ENCODE peak calls at places on chromosome 5, in five cellular contexts. One of them, this sample, is unnamed.

GRCh38 chr5:179180921-179181645 is 120.9 kb downstream of the ZNF354C start:
- DNase-seq in astrocyte of the spinal cord: no peak
- DNase-seq in activated T-cell treated with anti-CD3 and anti-CD28 coated beads, Interleukin-2, amount 50 U/mL, for 48 hours: no peak
- DNase-seq in stimulated activated CD4-positive, alpha-beta T cell treated with anti-CD3 and anti-CD28 coated beads, Interleukin-15, amount 100 ng/mL, for 1 hour: no peak
- DNase-seq in anterior cingulate cortex: no peak
- DNase-seq in this sample: no peak

GRCh38 chr5:174510771-174511453 is 213.5 kb upstream of the MSX2 start:
- DNase-seq in anterior cingulate cortex: no peak
- DNase-seq in activated T-cell treated with anti-CD3 and anti-CD28 coated beads, Interleukin-2, amount 50 U/mL, for 48 hours: no peak
- DNase-seq in stimulated activated CD4-positive, alpha-beta T cell treated with anti-CD3 and anti-CD28 coated beads, Interleukin-15, amount 100 ng/mL, for 1 hour: no peak
- DNase-seq in astrocyte of the spinal cord: no peak
- DNase-seq in this sample: no peak

GRCh38 chr5:155481182-155481581 is 467.6 kb downstream of the KIF4B start:
- DNase-seq in stimulated activated CD4-positive, alpha-beta T cell treated with anti-CD3 and anti-CD28 coated beads, Interleukin-15, amount 100 ng/mL, for 1 hour: no peak
- DNase-seq in astrocyte of the spinal cord: no peak
- DNase-seq in activated T-cell treated with anti-CD3 and anti-CD28 coated beads, Interleukin-2, amount 50 U/mL, for 48 hours: no peak
- DNase-seq in anterior cingulate cortex: no peak
- DNase-seq in this sample: no peak

GRCh38 chr5:18281947-18282557 is 647.8 kb downstream of the TAF11L14 start:
- DNase-seq in stimulated activated CD4-positive, alpha-beta T cell treated with anti-CD3 and anti-CD28 coated beads, Interleukin-15, amount 100 ng/mL, for 1 hour: no peak
- DNase-seq in astrocyte of the spinal cord: peak; percentile 65
- DNase-seq in activated T-cell treated with anti-CD3 and anti-CD28 coated beads, Interleukin-2, amount 50 U/mL, for 48 hours: no peak
- DNase-seq in anterior cingulate cortex: no peak
- DNase-seq in this sample: no peak

GRCh38 chr5:131204964-131205363 is 34.2 kb downstream of the LYRM7 start:
- DNase-seq in anterior cingulate cortex: no peak
- DNase-seq in astrocyte of the spinal cord: no peak
- DNase-seq in activated T-cell treated with anti-CD3 and anti-CD28 coated beads, Interleukin-2, amount 50 U/mL, for 48 hours: no peak
- DNase-seq in stimulated activated CD4-positive, alpha-beta T cell treated with anti-CD3 and anti-CD28 coated beads, Interleukin-15, amount 100 ng/mL, for 1 hour: no peak
- DNase-seq in this sample: no peak

GRCh38 chr5:124527220-124527991 is 219.0 kb downstream of the ZNF608 start:
- DNase-seq in stimulated activated CD4-positive, alpha-beta T cell treated with anti-CD3 and anti-CD28 coated beads, Interleukin-15, amount 100 ng/mL, for 1 hour: no peak
- DNase-seq in anterior cingulate cortex: no peak
- DNase-seq in activated T-cell treated with anti-CD3 and anti-CD28 coated beads, Interleukin-2, amount 50 U/mL, for 48 hours: no peak
- DNase-seq in astrocyte of the spinal cord: peak; percentile 26
- DNase-seq in this sample: no peak

GRCh38 chr5:6359941-6360683 is 18.2 kb downstream of the MED10 start:
- DNase-seq in stimulated activated CD4-positive, alpha-beta T cell treated with anti-CD3 and anti-CD28 coated beads, Interleukin-15, amount 100 ng/mL, for 1 hour: no peak
- DNase-seq in activated T-cell treated with anti-CD3 and anti-CD28 coated beads, Interleukin-2, amount 50 U/mL, for 48 hours: no peak
- DNase-seq in astrocyte of the spinal cord: no peak
- DNase-seq in anterior cingulate cortex: no peak
- DNase-seq in this sample: peak; percentile 53

GRCh38 chr5:130324953-130325671 is 420.8 kb downstream of the CHSY3 start:
- DNase-seq in anterior cingulate cortex: no peak
- DNase-seq in activated T-cell treated with anti-CD3 and anti-CD28 coated beads, Interleukin-2, amount 50 U/mL, for 48 hours: no peak
- DNase-seq in astrocyte of the spinal cord: peak; percentile 22
- DNase-seq in stimulated activated CD4-positive, alpha-beta T cell treated with anti-CD3 and anti-CD28 coated beads, Interleukin-15, amount 100 ng/mL, for 1 hour: no peak
- DNase-seq in this sample: no peak

GRCh38 chr5:64923151-64923685 is 154.5 kb downstream of the CWC27 start:
- DNase-seq in astrocyte of the spinal cord: peak; percentile 51
- DNase-seq in stimulated activated CD4-positive, alpha-beta T cell treated with anti-CD3 and anti-CD28 coated beads, Interleukin-15, amount 100 ng/mL, for 1 hour: no peak
- DNase-seq in activated T-cell treated with anti-CD3 and anti-CD28 coated beads, Interleukin-2, amount 50 U/mL, for 48 hours: no peak
- DNase-seq in anterior cingulate cortex: no peak
- DNase-seq in this sample: no peak

GRCh38 chr5:112971285-112971684 is 5.3 kb upstream of the DCP2 start:
- DNase-seq in anterior cingulate cortex: no peak
- DNase-seq in activated T-cell treated with anti-CD3 and anti-CD28 coated beads, Interleukin-2, amount 50 U/mL, for 48 hours: no peak
- DNase-seq in stimulated activated CD4-positive, alpha-beta T cell treated with anti-CD3 and anti-CD28 coated beads, Interleukin-15, amount 100 ng/mL, for 1 hour: no peak
- DNase-seq in astrocyte of the spinal cord: no peak
- DNase-seq in this sample: no peak

GRCh38 chr5:96852769-96853168 is 23.5 kb upstream of the ERAP2 start:
- DNase-seq in anterior cingulate cortex: no peak
- DNase-seq in astrocyte of the spinal cord: peak; percentile 40
- DNase-seq in activated T-cell treated with anti-CD3 and anti-CD28 coated beads, Interleukin-2, amount 50 U/mL, for 48 hours: no peak
- DNase-seq in stimulated activated CD4-positive, alpha-beta T cell treated with anti-CD3 and anti-CD28 coated beads, Interleukin-15, amount 100 ng/mL, for 1 hour: no peak
- DNase-seq in this sample: no peak

GRCh38 chr5:74326571-74327338 is 313.8 kb downstream of the ENC1 start:
- DNase-seq in astrocyte of the spinal cord: peak; percentile 99
- DNase-seq in anterior cingulate cortex: no peak
- DNase-seq in activated T-cell treated with anti-CD3 and anti-CD28 coated beads, Interleukin-2, amount 50 U/mL, for 48 hours: peak; percentile 74
- DNase-seq in stimulated activated CD4-positive, alpha-beta T cell treated with anti-CD3 and anti-CD28 coated beads, Interleukin-15, amount 100 ng/mL, for 1 hour: no peak
- DNase-seq in this sample: no peak

GRCh38 chr5:36820900-36821299 is 55.7 kb upstream of the NIPBL start:
- DNase-seq in astrocyte of the spinal cord: no peak
- DNase-seq in stimulated activated CD4-positive, alpha-beta T cell treated with anti-CD3 and anti-CD28 coated beads, Interleukin-15, amount 100 ng/mL, for 1 hour: no peak
- DNase-seq in anterior cingulate cortex: no peak
- DNase-seq in activated T-cell treated with anti-CD3 and anti-CD28 coated beads, Interleukin-2, amount 50 U/mL, for 48 hours: no peak
- DNase-seq in this sample: no peak

GRCh38 chr5:59575648-59576290 is 317.8 kb downstream of the PDE4D start:
- DNase-seq in stimulated activated CD4-positive, alpha-beta T cell treated with anti-CD3 and anti-CD28 coated beads, Interleukin-15, amount 100 ng/mL, for 1 hour: no peak
- DNase-seq in anterior cingulate cortex: no peak
- DNase-seq in astrocyte of the spinal cord: no peak
- DNase-seq in activated T-cell treated with anti-CD3 and anti-CD28 coated beads, Interleukin-2, amount 50 U/mL, for 48 hours: no peak
- DNase-seq in this sample: no peak

GRCh38 chr5:62127098-62127736 is 178.8 kb upstream of the KIF2A start:
- DNase-seq in activated T-cell treated with anti-CD3 and anti-CD28 coated beads, Interleukin-2, amount 50 U/mL, for 48 hours: no peak
- DNase-seq in astrocyte of the spinal cord: no peak
- DNase-seq in anterior cingulate cortex: no peak
- DNase-seq in stimulated activated CD4-positive, alpha-beta T cell treated with anti-CD3 and anti-CD28 coated beads, Interleukin-15, amount 100 ng/mL, for 1 hour: no peak
- DNase-seq in this sample: no peak

GRCh38 chr5:142286111-142286510 is 38.7 kb downstream of the SPRY4 start:
- DNase-seq in anterior cingulate cortex: no peak
- DNase-seq in activated T-cell treated with anti-CD3 and anti-CD28 coated beads, Interleukin-2, amount 50 U/mL, for 48 hours: no peak
- DNase-seq in astrocyte of the spinal cord: no peak
- DNase-seq in stimulated activated CD4-positive, alpha-beta T cell treated with anti-CD3 and anti-CD28 coated beads, Interleukin-15, amount 100 ng/mL, for 1 hour: no peak
- DNase-seq in this sample: no peak

GRCh38 chr5:107108111-107108510 is 562.6 kb downstream of the EFNA5 start:
- DNase-seq in activated T-cell treated with anti-CD3 and anti-CD28 coated beads, Interleukin-2, amount 50 U/mL, for 48 hours: no peak
- DNase-seq in anterior cingulate cortex: no peak
- DNase-seq in astrocyte of the spinal cord: no peak
- DNase-seq in stimulated activated CD4-positive, alpha-beta T cell treated with anti-CD3 and anti-CD28 coated beads, Interleukin-15, amount 100 ng/mL, for 1 hour: no peak
- DNase-seq in this sample: no peak

GRCh38 chr5:146426853-146427618 is 20.1 kb upstream of the TCERG1 start:
- DNase-seq in anterior cingulate cortex: no peak
- DNase-seq in activated T-cell treated with anti-CD3 and anti-CD28 coated beads, Interleukin-2, amount 50 U/mL, for 48 hours: no peak
- DNase-seq in stimulated activated CD4-positive, alpha-beta T cell treated with anti-CD3 and anti-CD28 coated beads, Interleukin-15, amount 100 ng/mL, for 1 hour: no peak
- DNase-seq in astrocyte of the spinal cord: peak; percentile 50
- DNase-seq in this sample: no peak

GRCh38 chr5:73450672-73451217 is 2.2 kb upstream of the FOXD1 start:
- DNase-seq in astrocyte of the spinal cord: peak; percentile 51
- DNase-seq in anterior cingulate cortex: no peak
- DNase-seq in stimulated activated CD4-positive, alpha-beta T cell treated with anti-CD3 and anti-CD28 coated beads, Interleukin-15, amount 100 ng/mL, for 1 hour: no peak
- DNase-seq in activated T-cell treated with anti-CD3 and anti-CD28 coated beads, Interleukin-2, amount 50 U/mL, for 48 hours: no peak
- DNase-seq in this sample: no peak

GRCh38 chr5:93403529-93403928 is 177.5 kb downstream of the NR2F1-AS1 start:
- DNase-seq in astrocyte of the spinal cord: no peak
- DNase-seq in anterior cingulate cortex: no peak
- DNase-seq in activated T-cell treated with anti-CD3 and anti-CD28 coated beads, Interleukin-2, amount 50 U/mL, for 48 hours: no peak
- DNase-seq in stimulated activated CD4-positive, alpha-beta T cell treated with anti-CD3 and anti-CD28 coated beads, Interleukin-15, amount 100 ng/mL, for 1 hour: no peak
- DNase-seq in this sample: no peak

GRCh38 chr5:145967296-145967695 is 30.9 kb downstream of the SH3RF2 start:
- DNase-seq in activated T-cell treated with anti-CD3 and anti-CD28 coated beads, Interleukin-2, amount 50 U/mL, for 48 hours: no peak
- DNase-seq in stimulated activated CD4-positive, alpha-beta T cell treated with anti-CD3 and anti-CD28 coated beads, Interleukin-15, amount 100 ng/mL, for 1 hour: no peak
- DNase-seq in anterior cingulate cortex: no peak
- DNase-seq in astrocyte of the spinal cord: no peak
- DNase-seq in this sample: no peak

GRCh38 chr5:33725846-33726245 is 165.9 kb downstream of the ADAMTS12 start:
- DNase-seq in activated T-cell treated with anti-CD3 and anti-CD28 coated beads, Interleukin-2, amount 50 U/mL, for 48 hours: no peak
- DNase-seq in astrocyte of the spinal cord: peak; percentile 68
- DNase-seq in stimulated activated CD4-positive, alpha-beta T cell treated with anti-CD3 and anti-CD28 coated beads, Interleukin-15, amount 100 ng/mL, for 1 hour: no peak
- DNase-seq in anterior cingulate cortex: no peak
- DNase-seq in this sample: no peak

This sample was measured in activated naive CD8-positive, alpha-beta T cell treated with anti-CD3 and anti-CD28 coated beads, Interleukin-2, amount 10 ng/mL, durations not matched to agents 7 days and 5 days.